ENCODE peak calls at places on chromosome 1, in four cellular contexts. B is neural progenitor cell, D is tibial nerve, S is hepatocyte. J is an unnamed sample.

GRCh38 chr1:224168859-224169380 is 14.1 kb upstream of the DEGS1 start:
- DNase-seq in B (no peak), D (no peak), S (no peak), J (no peak)

GRCh38 chr1:241475688-241476087 is 43.9 kb downstream of the FH start:
- DNase-seq in B (no peak), D (no peak), S (no peak), J (no peak)

GRCh38 chr1:157115429-157115838 is 15.8 kb upstream of the ETV3L start:
- DNase-seq in B (no peak), D (no peak), S (no peak), J (no peak)

GRCh38 chr1:23376890-23377811 is 7.5 kb upstream of the ZNF436 start:
- DNase-seq in B (peak), D (no peak), S (peak), J (peak)

GRCh38 chr1:218571515-218571914 is 226.4 kb downstream of the TGFB2 start:
- DNase-seq in B (no peak), D (no peak), S (no peak), J (no peak)

GRCh38 chr1:44707112-44707881 is 23.7 kb downstream of the RNU5D-1 start:
- DNase-seq in B (no peak), D (no peak), S (peak), J (no peak)

GRCh38 chr1:21251773-21252471 is 38.3 kb downstream of the ECE1 start:
- DNase-seq in B (no peak), D (no peak), S (peak), J (no peak)

GRCh38 chr1:229129306-229130027 is 141.4 kb upstream of the RAB4A start:
- DNase-seq in B (no peak), D (no peak), S (no peak), J (no peak)

GRCh38 chr1:239426821-239427495 is 40.6 kb downstream of the CHRM3 start:
- DNase-seq in B (no peak), D (no peak), S (no peak), J (no peak)

GRCh38 chr1:11285883-11286734 is 13.1 kb downstream of the UBIAD1 start:
- DNase-seq in B (peak), D (no peak), S (no peak), J (no peak)

GRCh38 chr1:116115476-116115875 is 4.3 kb downstream of the MAB21L3 start:
- DNase-seq in B (no peak), D (no peak), S (no peak), J (no peak)

GRCh38 chr1:43402055-43402865 is 12.6 kb downstream of the SZT2 start:
- DNase-seq in B (no peak), D (no peak), S (no peak), J (no peak)

GRCh38 chr1:248873409-248873992 is 14.6 kb upstream of the ZNF692 start:
- DNase-seq in B (peak), D (peak), S (peak), J (peak)

GRCh38 chr1:33637846-33638440 is 165.5 kb downstream of the ZSCAN20 start:
- DNase-seq in B (no peak), D (no peak), S (no peak), J (no peak)

GRCh38 chr1:176696109-176696508 is 233.1 kb downstream of the PAPPA2 start:
- DNase-seq in B (peak), D (no peak), S (peak), J (no peak)

GRCh38 chr1:17635811-17636210 is 96.3 kb downstream of the ARHGEF10L start:
- DNase-seq in B (no peak), D (peak), S (no peak), J (peak)

GRCh38 chr1:203636306-203636705 is 9.7 kb downstream of the ATP2B4 start:
- DNase-seq in B (no peak), D (no peak), S (no peak), J (no peak)

GRCh38 chr1:216456682-216457081 is 33.4 kb upstream of the USH2A start:
- DNase-seq in B (peak), D (no peak), S (no peak), J (no peak)

GRCh38 chr1:163924041-163924440 is 602.3 kb downstream of the NUF2 start:
- DNase-seq in B (no peak), D (no peak), S (no peak), J (no peak)

GRCh38 chr1:41913025-41913424 is 5.7 kb downstream of the HIVEP3 start:
- DNase-seq in B (no peak), D (no peak), S (no peak), J (no peak)

GRCh38 chr1:216183427-216183826 is 239.8 kb downstream of the USH2A start:
- DNase-seq in B (no peak), D (no peak), S (no peak), J (no peak)

GRCh38 chr1:172356620-172357019 is 63.9 kb upstream of the C1orf105 start:
- DNase-seq in B (no peak), D (no peak), S (peak), J (no peak)

GRCh38 chr1:160205974-160206369 is 788 bp downstream of the PEA15 start:
- DNase-seq in B (peak), D (peak), S (peak), J (peak)

GRCh38 chr1:53944469-53945182 is 873 bp downstream of the IFT25 start:
- DNase-seq in B (no peak), D (no peak), S (no peak), J (no peak)
- H3K27ac ChIP-seq in B (no peak), D (peak), S (peak), J (peak)

DNA sequence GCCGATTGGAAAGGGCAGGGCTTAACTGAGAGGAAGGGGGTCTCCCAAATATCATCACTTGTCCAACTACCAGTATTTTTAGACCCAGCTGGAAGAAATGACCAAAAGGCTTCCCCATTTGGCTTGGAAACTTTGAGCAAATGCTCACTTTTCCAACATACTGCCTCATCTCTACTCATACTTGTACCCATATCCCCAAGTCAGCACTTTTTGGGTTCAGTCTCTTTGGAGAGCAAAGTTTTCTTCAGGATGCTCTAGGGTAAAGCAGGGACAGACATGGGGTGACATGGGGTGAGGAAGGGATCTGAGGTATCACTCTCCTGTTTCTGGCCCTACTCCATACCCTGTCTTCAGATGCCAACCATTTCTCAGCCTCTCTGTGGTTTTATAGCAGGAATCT is 27.2 kb downstream of the LRRN2 start:
- DNase-seq in B (no peak), D (no peak), S (no peak), J (no peak)
- H3K27ac ChIP-seq in B (no peak), D (no peak), S (no peak), J (no peak)

GRCh38 chr1:209375681-209376360 is 207.7 kb upstream of the CAMK1G start:
- DNase-seq in B (peak), D (no peak), S (no peak), J (no peak)
- H3K27ac ChIP-seq in B (no peak), D (no peak), S (no peak), J (no peak)

DNA sequence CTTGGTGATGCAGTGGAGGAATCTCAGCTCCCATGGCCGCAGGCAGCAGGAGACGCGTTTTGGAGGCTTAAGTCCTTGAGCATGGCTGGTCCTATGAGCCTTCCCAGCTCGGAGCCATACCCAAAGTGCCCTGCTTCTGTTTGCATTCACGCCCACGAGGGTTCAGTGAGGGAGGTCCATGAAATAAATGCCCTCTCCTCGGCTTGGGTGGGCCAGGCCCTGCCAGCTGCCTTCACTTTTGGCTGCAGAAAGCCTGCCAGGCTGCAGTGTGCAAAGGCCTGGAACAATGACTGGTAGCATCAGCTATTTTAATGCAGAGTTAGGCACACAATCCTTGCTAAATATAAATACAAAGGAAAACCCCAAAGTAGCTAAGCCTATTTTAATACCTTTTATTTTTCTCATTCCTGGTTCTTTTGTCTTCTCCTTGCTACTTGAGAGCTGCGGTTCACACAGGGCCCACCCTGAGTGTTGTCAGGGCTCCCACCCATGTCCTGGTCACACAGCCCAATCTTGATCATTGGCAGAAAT is 49.4 kb downstream of the H3-3A start:
- DNase-seq in B (peak), D (no peak), S (no peak), J (no peak)
- H3K27ac ChIP-seq in B (no peak), D (no peak), S (no peak), J (peak)

DNA sequence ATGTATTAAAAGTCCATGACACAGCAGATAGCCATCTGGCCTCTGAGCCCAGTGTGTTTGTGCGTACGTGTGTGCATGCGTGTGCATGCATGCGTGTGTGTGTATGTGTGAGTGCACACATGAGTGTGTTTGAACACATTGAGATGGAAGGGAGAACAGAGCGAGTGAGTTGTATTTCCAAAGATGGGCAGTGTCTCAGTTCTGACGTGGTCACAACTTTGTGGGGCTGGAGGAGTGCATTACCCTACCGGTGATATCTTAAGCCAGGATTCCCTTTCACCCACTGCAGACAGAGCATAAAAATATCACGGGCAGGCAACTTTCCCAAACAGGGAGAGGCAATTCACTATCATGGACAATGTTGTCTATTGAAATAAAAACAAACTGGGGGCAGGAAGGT is 27.8 kb downstream of the IRF2BP2 start:
- DNase-seq in B (no peak), D (no peak), S (no peak), J (no peak)
- H3K27ac ChIP-seq in B (no peak), D (peak), S (no peak), J (peak)

DNA sequence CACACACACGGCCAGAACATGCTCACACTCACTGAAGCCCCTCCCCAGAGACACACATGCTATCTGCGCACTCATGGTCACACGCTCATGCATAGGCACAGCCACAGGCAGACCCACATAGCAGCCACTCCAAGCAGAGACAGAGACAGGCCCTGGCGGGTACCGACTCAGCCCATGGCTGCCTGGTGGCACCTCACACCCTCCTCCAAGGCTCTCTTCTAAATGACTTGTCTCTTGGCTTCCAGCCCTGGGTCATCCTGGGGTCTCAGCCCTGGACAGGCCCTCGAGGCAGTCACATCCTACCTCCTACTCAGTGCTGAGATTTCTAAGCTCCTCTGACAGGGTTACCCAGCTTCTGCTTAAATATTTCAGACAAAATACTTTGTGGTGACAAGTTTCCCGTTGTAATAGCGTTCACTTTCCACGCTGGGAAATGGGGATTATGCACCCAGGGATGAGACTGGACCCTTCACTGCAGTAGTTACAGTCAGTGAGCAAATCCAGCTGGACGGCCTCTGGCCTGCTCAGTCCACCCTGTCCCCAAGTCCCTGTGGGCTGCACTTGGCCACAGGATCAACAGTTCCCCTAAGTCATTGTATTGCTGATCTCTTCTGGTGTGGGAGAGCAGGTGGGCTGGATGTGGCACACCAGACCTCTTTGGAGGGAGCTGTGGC is 2.9 kb upstream of the NFASC start:
- DNase-seq in B (no peak), D (no peak), S (no peak), J (no peak)
- H3K27ac ChIP-seq in B (no peak), D (no peak), S (no peak), J (peak)

DNA sequence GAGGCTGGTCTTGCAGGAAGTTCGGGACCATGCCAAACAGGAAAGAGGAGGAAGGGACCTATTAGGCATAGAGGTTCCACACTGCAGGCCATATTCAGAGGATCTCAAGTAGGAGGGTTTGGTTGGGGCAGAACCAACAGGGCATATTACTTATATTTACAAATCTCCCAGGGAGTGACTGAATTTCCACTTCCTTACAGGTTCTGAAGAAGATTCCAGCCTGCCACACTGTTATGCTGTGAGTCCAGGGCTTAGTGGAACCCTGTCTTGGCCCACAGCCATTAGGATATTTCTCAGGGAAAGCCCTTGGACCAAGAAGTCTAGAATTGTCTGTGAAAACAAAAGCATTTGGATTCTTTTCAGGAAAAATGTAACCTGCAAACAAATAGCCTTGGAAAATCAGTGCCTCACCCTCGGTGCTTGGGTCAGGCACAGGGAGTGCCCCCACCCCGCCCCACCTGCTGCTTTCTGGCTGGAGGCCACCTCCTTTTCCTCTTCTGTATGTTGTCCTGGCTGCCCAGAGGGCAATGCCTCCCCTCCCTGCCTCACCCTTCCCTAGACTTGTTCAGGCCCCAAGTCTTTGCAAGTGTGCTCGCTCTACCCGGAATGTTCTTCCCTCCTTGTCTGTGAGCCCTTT is 41.0 kb upstream of the JUN start:
- DNase-seq in B (no peak), D (no peak), S (no peak), J (peak)
- H3K27ac ChIP-seq in B (no peak), D (no peak), S (peak), J (peak)

GRCh38 chr1:38476784-38477175 is 382.8 kb downstream of the RRAGC start:
- DNase-seq in B (no peak), D (no peak), S (no peak), J (no peak)

GRCh38 chr1:38475624-38476005 is 384.0 kb downstream of the RRAGC start:
- DNase-seq in B (no peak), D (no peak), S (no peak), J (no peak)

GRCh38 chr1:38474738-38475623 is 384.6 kb downstream of the RRAGC start:
- DNase-seq in B (peak), D (no peak), S (no peak), J (no peak)

GRCh38 chr1:38477811-38478210 is 381.8 kb downstream of the RRAGC start:
- DNase-seq in B (no peak), D (no peak), S (no peak), J (no peak)

GRCh38 chr1:38476111-38476783 is 383.3 kb downstream of the RRAGC start:
- DNase-seq in B (peak), D (no peak), S (no peak), J (no peak)
- H3K27ac ChIP-seq in B (peak), D (no peak), S (no peak), J (no peak)

GRCh38 chr1:51621841-51622454 is 5.1 kb downstream of the OSBPL9 start:
- DNase-seq in B (no peak), D (no peak), S (no peak), J (no peak)
- H3K27ac ChIP-seq in B (no peak), D (no peak), S (peak), J (peak)

DNA sequence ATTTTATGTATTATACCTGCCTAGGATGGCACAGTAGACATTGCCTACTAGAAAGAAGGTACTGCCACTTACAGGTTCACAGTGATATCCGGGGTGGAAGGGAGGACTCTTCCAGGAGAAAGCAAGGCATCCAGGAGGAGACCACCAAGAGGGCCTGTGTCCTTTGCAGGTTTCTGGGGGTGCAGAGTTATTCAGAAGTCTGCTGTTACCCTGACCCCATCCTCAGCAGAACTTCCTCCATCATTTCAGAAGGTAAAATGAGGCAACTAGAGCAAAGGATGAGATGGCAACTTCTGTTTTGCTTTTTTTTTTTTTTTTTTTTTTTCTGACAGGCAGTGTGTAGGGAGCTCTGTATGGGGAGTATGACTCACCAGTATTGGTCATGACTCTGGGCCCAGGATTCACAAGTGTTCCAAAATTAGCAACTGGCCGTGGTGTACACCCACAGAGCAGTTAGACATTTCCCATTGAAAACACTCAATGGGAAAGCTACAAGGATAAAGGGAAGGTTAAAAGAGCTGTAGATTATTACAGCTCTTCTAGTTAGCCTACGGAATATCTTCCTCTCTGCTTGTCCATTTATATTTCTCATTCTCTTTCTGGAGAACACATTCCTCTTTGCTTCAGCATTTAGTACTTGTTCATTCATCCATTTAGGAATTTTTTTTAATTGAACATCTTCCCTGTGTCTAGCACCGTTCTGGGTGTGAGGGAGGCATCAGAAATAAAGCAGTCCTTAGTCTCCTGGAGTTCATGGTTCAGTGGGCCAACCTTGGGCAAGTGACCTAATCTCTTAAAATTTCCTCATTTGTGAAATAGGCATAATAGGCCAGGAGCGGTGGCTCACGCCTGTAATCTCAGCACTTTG is 50.5 kb upstream of the PPP2R5A start:
- DNase-seq in B (no peak), D (no peak), S (peak), J (peak)
- H3K27ac ChIP-seq in B (no peak), D (no peak), S (peak), J (peak)